ENCODE peak calls at places on chromosomes 16 and 17, in seven cellular contexts. S is AG04450, R is transverse colon, W is IMR-90, O is BE2C, F is right lobe of liver, Z is HCT116. K is an unnamed sample. For H3K9me3, the result is how much of the 10 kb centered on the place peaks cover.

GRCh38 chr17:10198509-10199249 is at the start of gene GAS7:
- DNase-seq in S (no peak), R (peak), W (peak), O (no peak), F (no peak), Z (no peak), K (no peak)

GRCh38 chr17:27293898-27294688 is at the start of gene WSB1:
- DNase-seq in S (peak), R (peak), W (peak), O (peak), F (peak), Z (peak), K (peak)

GRCh38 chr16:52976539-52977167 is 76.0 kb downstream of the CHD9NB start:
- DNase-seq in S (no peak), R (no peak), W (peak), O (no peak), F (no peak), Z (peak), K (no peak)

GRCh38 chr16:69141014-69141413 is 8.6 kb downstream of the UTP4 start:
- DNase-seq in S (no peak), R (no peak), W (no peak), O (no peak), F (no peak), Z (no peak), K (no peak)

GRCh38 chr16:79595261-79595660 is 5.3 kb downstream of the MAF start:
- DNase-seq in S (no peak), R (no peak), W (no peak), O (no peak), F (no peak), Z (no peak), K (no peak)

GRCh38 chr16:50021509-50021908 is 3.5 kb upstream of the CNEP1R1 start:
- DNase-seq in S (no peak), R (no peak), W (no peak), O (peak), F (no peak), Z (no peak), K (no peak)

GRCh38 chr17:38539386-38539785 is 66.4 kb downstream of the SRCIN1 start:
- DNase-seq in S (no peak), R (no peak), W (no peak), O (no peak), F (no peak), Z (no peak), K (no peak)

GRCh38 chr16:82177555-82177954 is 7.5 kb upstream of the MPHOSPH6 start:
- DNase-seq in S (no peak), R (no peak), W (no peak), O (no peak), F (no peak), Z (no peak), K (no peak)

GRCh38 chr16:12096162-12096781 is 119.7 kb downstream of the SNX29 start:
- DNase-seq in S (no peak), R (no peak), W (peak), O (no peak), F (peak), Z (no peak), K (no peak)

GRCh38 chr16:46748775-46749705 is 896 bp upstream of the MYLK3 start:
- DNase-seq in S (no peak), R (no peak), W (no peak), O (peak), F (no peak), Z (no peak), K (no peak)

GRCh38 chr16:6602401-6602800 is 730.2 kb upstream of the RBFOX1 start:
- DNase-seq in S (no peak), R (no peak), W (no peak), O (peak), F (no peak), Z (no peak), K (no peak)

GRCh38 chr17:80956321-80957190 is 35.1 kb upstream of the CHMP6 start:
- DNase-seq in S (no peak), R (no peak), W (no peak), O (no peak), F (no peak), Z (no peak), K (no peak)

GRCh38 chr16:15434425-15435215 is at the start of gene BMERB1:
- DNase-seq in S (no peak), R (peak), W (peak), O (peak), F (peak), Z (peak), K (peak)

GRCh38 chr17:16623282-16623681 is 30.4 kb downstream of the ZNF624 start:
- DNase-seq in S (no peak), R (no peak), W (no peak), O (no peak), F (no peak), Z (no peak), K (no peak)
- H3K9me3 ChIP-seq in S (under half), R (half or more), W (half or more), O (under half), F (under half), Z (under half), K (under half)

GRCh38 chr16:31893824-31894223 is 20.2 kb downstream of the ZNF267 start:
- DNase-seq in S (no peak), R (no peak), W (no peak), O (no peak), F (no peak), Z (no peak), K (no peak)
- H3K9me3 ChIP-seq in S (under half), R (under half), W (under half), O (under half), F (under half), Z (under half), K (under half)

GRCh38 chr16:64858076-64858475 is 263.8 kb downstream of the CDH11 start:
- DNase-seq in S (peak), R (no peak), W (peak), O (no peak), F (no peak), Z (no peak), K (no peak)
- H3K9me3 ChIP-seq in S (under half), R (under half), W (under half), O (under half), F (under half), Z (under half), K (under half)

GRCh38 chr17:5183410-5183793 is 8.3 kb downstream of the ZNF594 start:
- DNase-seq in S (no peak), R (no peak), W (no peak), O (no peak), F (no peak), Z (no peak), K (no peak)

GRCh38 chr17:5181509-5182305 is 10.0 kb downstream of the ZNF594 start:
- DNase-seq in S (no peak), R (no peak), W (no peak), O (no peak), F (no peak), Z (no peak), K (no peak)

GRCh38 chr17:5182597-5183409 is 8.9 kb downstream of the ZNF594 start:
- DNase-seq in S (no peak), R (no peak), W (no peak), O (no peak), F (no peak), Z (no peak), K (no peak)

GRCh38 chr17:5184284-5184683 is 7.4 kb downstream of the ZNF594 start:
- DNase-seq in S (no peak), R (no peak), W (no peak), O (no peak), F (no peak), Z (no peak), K (no peak)

DNA sequence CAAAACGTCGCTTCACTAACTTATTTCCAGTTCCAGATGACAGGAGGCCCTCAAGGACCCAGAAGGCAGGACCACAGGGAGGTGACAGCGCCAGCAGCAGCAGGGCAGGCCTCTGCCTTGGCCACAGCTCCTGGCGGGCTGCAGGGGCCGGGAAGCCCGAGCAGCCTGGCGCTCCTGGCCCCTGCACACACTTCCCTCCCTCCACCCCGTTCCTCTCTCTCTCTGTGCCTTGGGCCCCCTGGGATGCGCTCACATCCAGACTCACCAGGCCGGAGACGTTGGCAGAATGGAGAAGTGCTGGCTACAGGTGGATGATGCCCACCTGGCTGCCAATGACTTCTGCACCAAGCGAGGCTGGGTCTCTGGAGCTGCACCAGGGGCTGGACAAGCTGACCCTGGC is 12.7 kb downstream of the ZNF594 start:
- DNase-seq in S (no peak), R (no peak), W (no peak), O (no peak), F (no peak), Z (no peak), K (no peak)
- H3K9me3 ChIP-seq in S (half or more), R (half or more), W (half or more), O (under half), F (under half), Z (under half), K (under half)

DNA sequence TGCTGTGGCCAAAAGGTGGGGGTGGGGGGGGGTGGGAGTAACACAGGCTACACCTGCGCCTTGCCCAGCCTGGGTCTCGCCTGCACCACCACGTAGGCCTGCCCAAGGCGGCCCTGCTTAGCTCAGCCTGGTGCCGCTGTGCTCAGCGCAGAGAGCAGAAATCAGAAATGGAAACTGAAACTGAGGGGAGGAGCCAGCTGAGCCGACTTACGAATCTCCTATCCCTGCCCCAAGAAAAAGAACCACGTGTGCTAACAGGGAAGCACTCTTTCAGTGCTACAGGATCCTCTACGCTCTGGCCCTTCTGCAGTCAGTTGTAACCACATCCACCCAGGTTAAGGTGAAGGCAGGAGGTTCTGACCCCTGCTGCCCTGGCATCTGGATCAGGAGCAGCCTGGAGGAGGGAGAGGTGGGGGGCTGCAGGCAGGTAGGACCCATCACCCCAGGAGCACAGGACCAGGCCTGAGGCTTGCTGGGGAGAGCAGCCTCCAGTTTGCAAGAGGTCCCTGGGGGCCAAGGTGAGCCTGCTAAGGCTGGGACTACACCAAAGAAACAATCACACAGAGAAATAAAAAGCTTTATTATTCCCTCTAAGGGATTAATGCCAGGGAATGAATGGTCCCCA is at the start of gene DHX58:
- DNase-seq in S (peak), R (peak), W (peak), O (no peak), F (peak), Z (no peak), K (peak)
- H3K9me3 ChIP-seq in S (under half), R (under half), W (under half), O (under half), F (under half), Z (under half), K (under half)

GRCh38 chr16:57268804-57269800 is 15.4 kb downstream of the PLLP start:
- DNase-seq in S (no peak), R (peak), W (peak), O (peak), F (no peak), Z (no peak), K (no peak)

GRCh38 chr16:57271867-57272495 is 12.5 kb downstream of the PLLP start:
- DNase-seq in S (no peak), R (no peak), W (no peak), O (no peak), F (no peak), Z (no peak), K (no peak)

GRCh38 chr16:57271063-57271345 is 13.5 kb downstream of the PLLP start:
- DNase-seq in S (no peak), R (no peak), W (no peak), O (no peak), F (no peak), Z (no peak), K (no peak)

GRCh38 chr16:57273359-57273758 is 11.1 kb downstream of the PLLP start:
- DNase-seq in S (no peak), R (no peak), W (no peak), O (peak), F (no peak), Z (no peak), K (no peak)

GRCh38 chr16:57270221-57271062 is 14.0 kb downstream of the PLLP start:
- DNase-seq in S (no peak), R (no peak), W (no peak), O (no peak), F (no peak), Z (no peak), K (no peak)
- H3K9me3 ChIP-seq in S (under half), R (under half), W (under half), O (under half), F (under half), Z (under half), K (under half)

K was measured in T-helper 17 cell.